ENCODE peak calls at places on chromosomes 3 and 15, in four cellular contexts. E is IMR-90, D is H9, Q is H1. Y is an unnamed sample.

GRCh38 chr3:148883163-148883562 is 18.1 kb downstream of the CPA3 start:
- DNase-seq in D (no peak), Q (no peak), E (no peak), Y (no peak)

GRCh38 chr3:129023909-129024308 is 22.8 kb downstream of the EFCC1 start:
- DNase-seq in Q (no peak), D (no peak), E (peak), Y (no peak)

GRCh38 chr3:179229177-179229576 is 21.7 kb downstream of the KCNMB3 start:
- DNase-seq in E (no peak), Q (no peak), D (no peak), Y (peak)

GRCh38 chr15:31476411-31476810 is 149.8 kb downstream of the KLF13 start:
- DNase-seq in E (no peak), D (peak), Q (no peak), Y (no peak)

GRCh38 chr3:86562095-86562494 is 428.9 kb downstream of the VGLL3 start:
- DNase-seq in E (no peak), Q (no peak), D (no peak), Y (no peak)

GRCh38 chr15:31824009-31824408 is 206.3 kb upstream of the CHRNA7 start:
- DNase-seq in D (no peak), Q (no peak), E (no peak), Y (no peak)

GRCh38 chr3:81876826-81877225 is 115.4 kb upstream of the GBE1 start:
- DNase-seq in E (no peak), Q (no peak), D (no peak), Y (no peak)

GRCh38 chr3:31051226-31051625 is 156.8 kb upstream of the GADL1 start:
- DNase-seq in D (no peak), E (no peak), Q (no peak), Y (no peak)

GRCh38 chr3:11276901-11277300 is 4.7 kb downstream of the ATG7 start:
- DNase-seq in Q (no peak), D (no peak), E (no peak), Y (no peak)

GRCh38 chr3:119206611-119207511 is 33.5 kb downstream of the UPK1B start:
- DNase-seq in Q (no peak), E (no peak), D (peak), Y (peak)

GRCh38 chr3:174529298-174529697 is 329.8 kb upstream of the NAALADL2 start:
- DNase-seq in E (no peak), D (no peak), Q (no peak), Y (peak)

GRCh38 chr3:50146316-50146901 is 8.7 kb upstream of the SEMA3F start:
- DNase-seq in D (no peak), Q (no peak), E (no peak), Y (no peak)

GRCh38 chr3:186427627-186428026 is 65.6 kb upstream of the DGKG start:
- DNase-seq in Q (no peak), E (peak), D (no peak), Y (peak)

GRCh38 chr3:5021571-5022092 is 42.4 kb downstream of the BHLHE40 start:
- DNase-seq in Q (no peak), E (peak), D (no peak), Y (no peak)

GRCh38 chr3:150063237-150063636 is 92.5 kb upstream of the PFN2 start:
- DNase-seq in Q (no peak), E (no peak), D (no peak), Y (no peak)

GRCh38 chr3:50156991-50157493 is 1.9 kb downstream of the SEMA3F start:
- DNase-seq in E (peak), D (peak), Q (no peak), Y (no peak)

GRCh38 chr3:134938024-134938525 is 143.0 kb downstream of the EPHB1 start:
- DNase-seq in Q (no peak), E (no peak), D (no peak), Y (peak)

GRCh38 chr15:80585544-80586018 is 109.5 kb upstream of the ABHD17C start:
- DNase-seq in D (peak), Q (no peak), E (no peak), Y (peak)

GRCh38 chr3:89560546-89560945 is 453.1 kb downstream of the EPHA3 start:
- DNase-seq in E (peak), Q (no peak), D (no peak), Y (peak)

GRCh38 chr3:89562373-89562772 is 455.0 kb downstream of the EPHA3 start:
- DNase-seq in E (no peak), Q (no peak), D (no peak), Y (peak)

GRCh38 chr3:89558711-89559110 is 451.3 kb downstream of the EPHA3 start:
- DNase-seq in D (no peak), E (no peak), Q (no peak), Y (no peak)
- H3K56ac ChIP-seq in D (no peak), E (no peak), Q (no peak), Y (no peak)

DNA sequence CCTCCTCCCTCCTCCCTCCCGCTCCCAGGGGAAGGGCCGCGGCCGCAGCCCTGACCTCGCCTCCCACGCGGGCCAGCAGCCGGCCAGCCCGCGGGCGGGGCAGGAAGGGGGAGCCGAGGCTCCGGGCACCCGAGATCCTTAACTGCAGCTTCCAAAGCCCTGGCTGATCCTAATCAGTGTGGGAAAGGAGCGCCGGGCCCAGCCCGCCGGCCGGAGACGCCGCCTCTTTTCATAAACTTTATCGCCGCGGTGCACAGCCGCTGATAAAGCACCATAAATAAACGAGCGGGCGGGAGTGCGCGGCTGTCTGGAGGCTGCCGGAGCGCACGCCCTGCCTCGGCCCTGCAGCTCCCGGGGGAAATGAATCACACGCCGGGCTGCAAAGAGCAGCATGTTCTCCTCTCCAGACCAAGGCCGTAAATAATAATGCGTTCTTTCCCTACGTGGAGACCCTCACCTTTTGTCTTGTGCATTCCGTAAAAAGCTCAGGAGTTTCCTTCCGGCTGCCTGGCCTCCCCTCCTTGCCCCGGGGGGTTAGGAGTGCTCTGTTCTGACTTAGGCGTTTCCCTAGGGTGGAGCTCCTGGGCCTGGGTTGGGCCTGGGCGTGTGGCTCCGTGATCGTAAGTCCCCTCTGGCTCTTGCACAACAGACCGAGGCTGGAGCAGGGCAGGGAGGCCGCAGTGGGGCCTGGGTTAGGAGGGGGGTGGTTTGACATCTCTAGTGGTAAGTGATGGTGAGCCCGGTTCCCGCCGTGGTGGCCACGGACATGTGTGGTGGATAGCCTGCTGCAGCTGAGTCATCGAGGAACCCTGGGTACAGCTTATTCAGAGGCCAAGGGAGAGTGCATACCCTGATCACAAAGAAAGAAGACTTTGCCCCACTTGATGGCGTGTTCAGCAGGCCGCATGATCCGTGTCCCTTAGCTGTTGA is 132.6 kb upstream of the HES1 start:
- DNase-seq in Q (peak), E (peak), D (peak), Y (peak)
- H2BK15ac ChIP-seq in Q (peak), E (no peak), D (no peak), Y (no peak)

GRCh38 chr15:52184721-52185120 is 6.5 kb downstream of the GNB5 start:
- DNase-seq in D (no peak), E (no peak), Q (no peak), Y (no peak)
- H3K56ac ChIP-seq in D (no peak), E (no peak), Q (no peak), Y (no peak)

DNA sequence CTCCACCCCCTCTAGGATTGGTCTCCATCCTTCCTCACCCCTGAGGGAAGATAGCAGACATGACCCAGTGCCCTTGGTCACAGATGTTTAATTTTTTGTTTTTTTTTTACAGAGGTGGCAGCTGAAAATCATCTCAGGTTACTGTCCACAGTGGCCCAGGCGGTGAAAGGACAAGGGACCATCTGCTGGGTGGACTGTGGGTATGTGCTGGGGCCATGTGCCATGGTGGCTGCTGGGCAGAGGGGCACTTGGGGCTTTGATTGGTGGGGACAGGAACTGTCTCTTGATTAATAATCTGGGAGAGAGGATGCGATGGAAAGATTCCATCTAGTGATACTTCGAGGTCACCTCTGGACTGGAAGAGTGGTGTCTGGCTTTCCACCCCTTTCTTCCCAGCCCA is 25.4 kb downstream of the PDIA5 start:
- DNase-seq in D (no peak), E (no peak), Q (no peak), Y (no peak)
- H2BK15ac ChIP-seq in D (no peak), E (no peak), Q (no peak), Y (no peak)

Y was measured in mesendoderm.